ENCODE peak calls at places on chromosomes 2 and 18, in nine cellular contexts. P, V, L, E, Q, F, K, U and G are unnamed samples. For H3K4me1 and H3K9me3, the result is how much of the 10 kb centered on the place peaks cover.

GRCh38 chr2:68287580-68288441 is 31.9 kb downstream of the CNRIP1 start:
- DNase-seq in P (no peak), V (peak), L (no peak), E (peak), Q (no peak), F (no peak), K (no peak), U (no peak), G (no peak)

GRCh38 chr18:32219431-32219830 is 29.6 kb downstream of the MEP1B start:
- DNase-seq in P (no peak), V (no peak), L (no peak), E (no peak), Q (no peak), F (no peak), K (no peak), U (no peak), G (no peak)

GRCh38 chr2:11396690-11396985 is 52.2 kb upstream of the ROCK2 start:
- DNase-seq in P (no peak), V (no peak), L (no peak), E (no peak), Q (no peak), F (no peak), K (no peak), U (no peak), G (no peak)

GRCh38 chr2:238294046-238294392 is 5.6 kb upstream of the PER2 start:
- DNase-seq in P (no peak), V (no peak), L (no peak), E (no peak), Q (no peak), F (no peak), K (no peak), U (no peak), G (peak)

GRCh38 chr2:159798376-159798724 is 342 bp upstream of the CD302 start:
- DNase-seq in P (no peak), V (no peak), L (no peak), E (no peak), Q (no peak), F (no peak), K (no peak), U (no peak), G (no peak)

GRCh38 chr2:85699325-85699724 is 5.2 kb downstream of the GNLY start:
- DNase-seq in P (no peak), V (no peak), L (peak), E (no peak), Q (no peak), F (no peak), K (no peak), U (no peak), G (no peak)

GRCh38 chr18:58262581-58262980 is 218.6 kb downstream of the NEDD4L start:
- DNase-seq in P (no peak), V (no peak), L (no peak), E (no peak), Q (no peak), F (no peak), K (no peak), U (no peak), G (no peak)

GRCh38 chr2:216555274-216555673 is 56.6 kb downstream of the RPL37A start:
- DNase-seq in P (no peak), V (peak), L (peak), E (no peak), Q (no peak), F (no peak), K (no peak), U (peak), G (peak)

GRCh38 chr2:150041721-150042450 is 445.6 kb downstream of the RND3 start:
- DNase-seq in P (no peak), V (no peak), L (no peak), E (no peak), Q (no peak), F (no peak), K (no peak), U (no peak), G (no peak)

GRCh38 chr18:37577051-37577611 is 11.5 kb upstream of the CELF4 start:
- DNase-seq in P (no peak), V (no peak), L (no peak), E (no peak), Q (no peak), F (peak), K (no peak), U (no peak), G (no peak)

GRCh38 chr2:118672055-118672454 is 175.4 kb downstream of the EN1 start:
- DNase-seq in P (no peak), V (no peak), L (no peak), E (no peak), Q (no peak), F (no peak), K (no peak), U (no peak), G (no peak)

GRCh38 chr2:59449264-59449663 is 1104.2 kb downstream of the BCL11A start:
- DNase-seq in P (peak), V (no peak), L (no peak), E (no peak), Q (no peak), F (peak), K (no peak), U (no peak), G (no peak)

GRCh38 chr18:35695803-35696202 is 114.3 kb downstream of the GALNT1 start:
- DNase-seq in P (no peak), V (no peak), L (no peak), E (no peak), Q (no peak), F (no peak), K (no peak), U (no peak), G (peak)

GRCh38 chr2:200810967-200811335 is 759 bp upstream of the BZW1 start:
- DNase-seq in P (no peak), V (no peak), L (no peak), E (no peak), Q (no peak), F (no peak), K (no peak), U (no peak), G (no peak)

GRCh38 chr2:2868065-2868464 is 509.6 kb downstream of the EIPR1 start:
- DNase-seq in P (no peak), V (no peak), L (peak), E (no peak), Q (no peak), F (peak), K (no peak), U (no peak), G (no peak)

GRCh38 chr2:182368446-182368845 is 58.4 kb downstream of the PDE1A start:
- DNase-seq in P (no peak), V (no peak), L (no peak), E (no peak), Q (no peak), F (no peak), K (no peak), U (no peak), G (no peak)

GRCh38 chr18:23220355-23220754 is 85.1 kb downstream of the CABLES1 start:
- DNase-seq in P (no peak), V (no peak), L (no peak), E (no peak), Q (no peak), F (no peak), K (no peak), U (no peak), G (no peak)

GRCh38 chr2:96146881-96147592 is 1.8 kb upstream of the DUSP2 start:
- DNase-seq in P (no peak), V (peak), L (peak), E (no peak), Q (no peak), F (no peak), K (no peak), U (no peak), G (peak)

GRCh38 chr18:46761054-46761769 is 4.4 kb upstream of the ST8SIA5 start:
- DNase-seq in P (no peak), V (no peak), L (no peak), E (no peak), Q (no peak), F (no peak), K (no peak), U (no peak), G (no peak)

GRCh38 chr2:101775636-101776035 is 78.1 kb downstream of the MAP4K4 start:
- DNase-seq in P (no peak), V (no peak), L (no peak), E (no peak), Q (no peak), F (no peak), K (no peak), U (no peak), G (no peak)

GRCh38 chr2:190359896-190360376 is 16.5 kb downstream of the INPP1 start:
- DNase-seq in P (peak), V (peak), L (peak), E (peak), Q (no peak), F (peak), K (no peak), U (peak), G (no peak)

GRCh38 chr2:16326736-16327300 is 338.8 kb downstream of the CYRIA start:
- DNase-seq in P (no peak), V (no peak), L (no peak), E (no peak), Q (no peak), F (no peak), K (no peak), U (no peak), G (no peak)

GRCh38 chr2:44548221-44549098 is 186.7 kb downstream of the CAMKMT start:
- DNase-seq in P (no peak), V (no peak), L (no peak), E (no peak), Q (no peak), F (peak), K (no peak), U (no peak), G (no peak)

GRCh38 chr2:44549856-44550255 is 188.1 kb downstream of the CAMKMT start:
- DNase-seq in P (no peak), V (no peak), L (no peak), E (no peak), Q (no peak), F (no peak), K (no peak), U (no peak), G (no peak)

GRCh38 chr2:44547713-44548112 is 186.0 kb downstream of the CAMKMT start:
- DNase-seq in P (no peak), V (peak), L (no peak), E (no peak), Q (no peak), F (no peak), K (no peak), U (no peak), G (no peak)

GRCh38 chr2:44550571-44550970 is 188.8 kb downstream of the CAMKMT start:
- DNase-seq in P (no peak), V (no peak), L (no peak), E (no peak), Q (no peak), F (no peak), K (no peak), U (no peak), G (no peak)

GRCh38 chr2:44549099-44549471 is 187.3 kb downstream of the CAMKMT start:
- DNase-seq in P (no peak), V (no peak), L (no peak), E (no peak), Q (no peak), F (no peak), K (no peak), U (no peak), G (no peak)
- H3K4me1 ChIP-seq in P (under half), V (under half), L (under half), E (under half), Q (under half), F (half or more), K (under half), U (under half), G (under half)

DNA sequence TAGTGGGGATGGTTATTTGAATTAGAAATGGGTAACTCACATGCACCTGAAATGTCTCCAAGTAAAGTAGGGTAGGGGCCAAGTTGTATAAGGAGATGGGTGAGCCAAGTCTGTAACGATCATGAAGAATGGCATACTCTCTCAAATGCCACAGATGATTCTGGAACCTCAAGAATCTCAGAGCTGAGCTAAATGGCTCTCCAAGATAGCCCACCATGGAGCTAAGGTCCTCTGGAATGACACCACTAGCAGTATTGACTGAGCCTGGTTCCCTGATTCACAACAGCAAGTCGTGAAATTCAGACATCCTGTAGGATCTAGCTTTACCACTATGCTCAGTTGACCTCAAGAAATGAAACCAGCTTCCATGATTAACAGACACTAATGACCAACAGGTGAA is 115.9 kb upstream of the EPAS1 start:
- DNase-seq in P (no peak), V (no peak), L (no peak), E (no peak), Q (no peak), F (no peak), K (no peak), U (no peak), G (no peak)
- H3K9me3 ChIP-seq in P (under half), V (under half), L (under half), E (under half), Q (under half), F (under half), K (under half), U (under half), G (under half)

GRCh38 chr2:205751621-205752031 is 69.3 kb downstream of the NRP2 start:
- DNase-seq in P (no peak), V (no peak), L (no peak), E (no peak), Q (no peak), F (no peak), K (no peak), U (no peak), G (no peak)

GRCh38 chr2:205754924-205755321 is 72.6 kb downstream of the NRP2 start:
- DNase-seq in P (peak), V (peak), L (no peak), E (no peak), Q (no peak), F (peak), K (no peak), U (no peak), G (no peak)

GRCh38 chr2:205752924-205753323 is 70.6 kb downstream of the NRP2 start:
- DNase-seq in P (no peak), V (no peak), L (no peak), E (no peak), Q (no peak), F (no peak), K (no peak), U (no peak), G (no peak)

GRCh38 chr2:205754285-205754923 is 72.1 kb downstream of the NRP2 start:
- DNase-seq in P (no peak), V (no peak), L (no peak), E (no peak), Q (no peak), F (no peak), K (no peak), U (no peak), G (no peak)

DNA sequence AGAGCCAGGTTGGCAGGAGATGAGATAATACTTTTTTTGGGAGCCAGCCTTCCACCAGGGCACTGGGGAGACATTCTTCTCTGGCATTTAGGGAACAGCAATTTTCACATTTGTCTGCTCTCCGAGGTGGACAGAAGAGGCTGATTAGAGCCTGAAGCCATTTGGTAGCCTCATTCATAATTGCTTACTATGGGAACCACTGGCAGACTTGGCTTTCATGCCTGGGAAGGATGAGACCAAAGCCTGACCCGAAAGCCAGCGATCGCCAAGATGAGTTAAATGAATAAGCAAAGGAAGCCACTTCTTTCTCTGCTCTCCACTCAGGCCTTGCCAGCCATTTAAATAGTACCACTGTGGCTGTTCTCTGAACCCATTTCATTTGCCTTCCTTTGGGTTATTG is 70.1 kb downstream of the NRP2 start:
- DNase-seq in P (no peak), V (no peak), L (no peak), E (no peak), Q (no peak), F (no peak), K (no peak), U (no peak), G (no peak)
- H3K27ac ChIP-seq in P (no peak), V (peak), L (peak), E (no peak), Q (peak), F (no peak), K (no peak), U (no peak), G (no peak)

GRCh38 chr2:105870062-105870461 is 125.3 kb downstream of the NCK2 start:
- DNase-seq in P (no peak), V (no peak), L (no peak), E (no peak), Q (no peak), F (no peak), K (no peak), U (no peak), G (no peak)
- H3K4me1 ChIP-seq in P (under half), V (under half), L (under half), E (under half), Q (under half), F (under half), K (under half), U (under half), G (under half)

GRCh38 chr2:161146209-161146775 is 13.9 kb upstream of the TANK start:
- DNase-seq in P (no peak), V (no peak), L (no peak), E (no peak), Q (no peak), F (no peak), K (no peak), U (no peak), G (no peak)
- H3K9me3 ChIP-seq in P (under half), V (under half), L (under half), E (under half), Q (under half), F (under half), K (under half), U (under half), G (under half)

GRCh38 chr2:188573453-188573852 is 281.8 kb downstream of the GULP1 start:
- DNase-seq in P (no peak), V (no peak), L (no peak), E (no peak), Q (no peak), F (no peak), K (no peak), U (no peak), G (no peak)

GRCh38 chr2:188577231-188577630 is 285.6 kb downstream of the GULP1 start:
- DNase-seq in P (no peak), V (no peak), L (no peak), E (no peak), Q (no peak), F (no peak), K (no peak), U (no peak), G (no peak)

GRCh38 chr2:188572592-188572991 is 280.9 kb downstream of the GULP1 start:
- DNase-seq in P (no peak), V (no peak), L (no peak), E (no peak), Q (no peak), F (no peak), K (no peak), U (no peak), G (no peak)

GRCh38 chr2:188576006-188576405 is 284.3 kb downstream of the GULP1 start:
- DNase-seq in P (no peak), V (no peak), L (no peak), E (no peak), Q (no peak), F (no peak), K (no peak), U (no peak), G (no peak)

GRCh38 chr2:188576657-188577056 is 285.0 kb downstream of the GULP1 start:
- DNase-seq in P (no peak), V (no peak), L (no peak), E (no peak), Q (no peak), F (no peak), K (no peak), U (no peak), G (no peak)
- H3K27ac ChIP-seq in P (no peak), V (no peak), L (no peak), E (no peak), Q (peak), F (no peak), K (no peak), U (no peak), G (peak)

DNA sequence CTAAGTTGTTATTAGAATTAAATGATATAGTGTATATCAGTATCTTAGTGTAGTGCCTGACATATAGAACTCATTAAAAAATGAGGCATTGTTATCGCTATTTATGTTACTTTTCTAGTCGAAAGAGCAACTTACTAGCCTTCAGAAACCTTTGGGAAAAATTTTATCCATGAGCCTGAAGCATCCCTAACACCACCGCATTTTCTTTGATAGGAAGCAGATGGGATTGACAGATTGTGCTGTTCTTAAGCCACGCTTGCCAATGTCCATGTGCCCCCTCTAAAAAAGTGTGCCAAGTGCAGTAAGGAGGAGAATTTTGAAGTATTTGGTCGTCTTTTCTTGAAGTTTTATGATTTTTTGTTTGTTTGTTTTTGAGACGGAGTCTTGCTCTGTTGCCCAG is 29.1 kb downstream of the PPM1B start:
- DNase-seq in P (no peak), V (no peak), L (no peak), E (no peak), Q (no peak), F (no peak), K (no peak), U (no peak), G (no peak)
- H3K4me1 ChIP-seq in P (under half), V (under half), L (under half), E (under half), Q (under half), F (under half), K (under half), U (under half), G (under half)